ENCODE peak calls at places on chromosomes 6 and 20, in five cellular contexts. A is A673, J is left ventricle myocardium inferior, L is bronchial epithelial cell, Q is mesothelial cell of epicardium. K is an unnamed sample.
A peak's percentile ranks its signal among the peaks of the same experiment; 100 is the strongest.

GRCh38 chr20:31560094-31560899 is 44.8 kb upstream of the ID1 start:
- DNase-seq in A (peak; percentile 87), J (peak; percentile 67), L (peak; percentile 72), Q (peak; percentile 80), K (peak; percentile 35)

GRCh38 chr6:153031335-153031955 is 28.9 kb upstream of the MTRF1L start:
- DNase-seq in A (no peak), J (no peak), L (peak; percentile 96), Q (no peak), K (no peak)

GRCh38 chr6:21395121-21395520 is 198.4 kb upstream of the SOX4 start:
- DNase-seq in A (no peak), J (no peak), L (peak; percentile 16), Q (no peak), K (no peak)

GRCh38 chr20:18436847-18437246 is 30.0 kb downstream of the DZANK1 start:
- DNase-seq in A (no peak), J (no peak), L (no peak), Q (no peak), K (no peak)

GRCh38 chr6:150940951-150941350 is 75.4 kb downstream of the MTHFD1L start:
- DNase-seq in A (peak; percentile 19), J (no peak), L (no peak), Q (no peak), K (no peak)

GRCh38 chr6:3351105-3351676 is 92.4 kb downstream of the PSMG4 start:
- DNase-seq in A (peak; percentile 57), J (no peak), L (no peak), Q (no peak), K (no peak)

GRCh38 chr6:32932132-32932868 is 8.5 kb downstream of the HLA-DMB start:
- DNase-seq in A (no peak), J (no peak), L (no peak), Q (no peak), K (no peak)

GRCh38 chr6:85357651-85358050 is 92.2 kb upstream of the NT5E start:
- DNase-seq in A (no peak), J (no peak), L (no peak), Q (no peak), K (no peak)

GRCh38 chr6:30743099-30744053 is 889 bp upstream of the FLOT1 start:
- DNase-seq in A (peak; percentile 63), J (no peak), L (no peak), Q (peak; percentile 54), K (no peak)

GRCh38 chr6:149437212-149437611 is 37.1 kb downstream of the SUMO4 start:
- DNase-seq in A (no peak), J (no peak), L (no peak), Q (no peak), K (no peak)

GRCh38 chr6:29926795-29927427 is 15.4 kb upstream of the HLA-A start:
- DNase-seq in A (peak; percentile 76), J (peak; percentile 80), L (peak; percentile 65), Q (no peak), K (no peak)

GRCh38 chr20:4444404-4444803 is 277.3 kb upstream of the PRND start:
- DNase-seq in A (no peak), J (no peak), L (peak; percentile 93), Q (no peak), K (no peak)

GRCh38 chr6:157335829-157336228 is 12.5 kb upstream of the TMEM242 start:
- DNase-seq in A (no peak), J (no peak), L (no peak), Q (no peak), K (no peak)

GRCh38 chr6:19524787-19525186 is 312.4 kb upstream of the ID4 start:
- DNase-seq in A (no peak), J (no peak), L (no peak), Q (no peak), K (no peak)

GRCh38 chr20:17710379-17711305 is 10.9 kb downstream of the BANF2 start:
- DNase-seq in A (no peak), J (peak; percentile 26), L (no peak), Q (no peak), K (no peak)

GRCh38 chr20:33277471-33278441 is 5.3 kb upstream of the BPIFB1 start:
- DNase-seq in A (no peak), J (no peak), L (no peak), Q (no peak), K (no peak)

DNA sequence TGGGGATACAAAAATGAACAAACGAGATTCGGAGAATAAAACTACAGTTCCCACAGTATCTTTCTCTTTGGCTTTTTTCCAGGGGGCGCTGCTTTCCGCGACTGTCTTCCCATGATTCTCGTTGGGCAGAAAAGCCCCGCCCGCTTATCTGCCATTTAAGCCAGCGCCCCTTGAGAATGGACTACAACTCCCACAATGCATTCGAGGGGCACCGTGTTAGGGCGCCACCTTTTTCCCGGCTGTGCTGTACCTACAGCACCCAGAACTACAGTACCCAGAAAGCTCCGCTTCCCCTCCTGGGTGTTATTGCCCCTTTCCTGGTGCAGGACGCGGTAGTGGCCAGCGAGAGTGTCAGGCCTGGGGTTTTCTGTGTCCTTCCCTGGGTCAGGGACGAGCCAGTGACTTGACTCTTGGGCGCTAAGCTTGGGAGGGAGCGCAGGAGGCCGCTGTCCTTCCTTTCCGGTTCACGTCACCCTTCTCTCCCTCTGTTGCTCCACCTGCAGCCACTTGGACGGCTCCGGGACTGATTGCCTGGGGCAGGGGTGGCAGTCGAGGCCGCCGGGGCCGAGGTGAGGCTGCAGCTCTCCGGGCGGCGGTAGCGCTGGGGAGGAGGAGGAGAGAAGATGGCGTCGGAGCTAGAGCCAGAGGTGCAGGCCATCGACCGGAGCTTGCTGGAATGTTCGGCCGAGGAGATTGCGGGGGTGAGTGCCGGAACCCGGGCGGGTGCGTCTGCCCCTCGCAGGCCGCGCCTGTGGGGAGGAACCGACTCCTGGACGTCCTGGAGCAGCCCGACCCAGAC is at the start of gene UBR2:
- DNase-seq in A (peak; percentile 99), J (peak; percentile 95), L (peak; percentile 97), Q (peak; percentile 89), K (peak; percentile 99)
- TF ChIP-seq CTCF in A (no peak), J (peak; percentile 44), L (peak; percentile 49), Q (no peak), K (no peak)

GRCh38 chr6:113907107-113907506 is 50.0 kb downstream of the MARCKS start:
- DNase-seq in A (no peak), J (no peak), L (no peak), Q (no peak), K (no peak)
- TF ChIP-seq CTCF in A (no peak), J (no peak), L (no peak), Q (no peak), K (no peak)

DNA sequence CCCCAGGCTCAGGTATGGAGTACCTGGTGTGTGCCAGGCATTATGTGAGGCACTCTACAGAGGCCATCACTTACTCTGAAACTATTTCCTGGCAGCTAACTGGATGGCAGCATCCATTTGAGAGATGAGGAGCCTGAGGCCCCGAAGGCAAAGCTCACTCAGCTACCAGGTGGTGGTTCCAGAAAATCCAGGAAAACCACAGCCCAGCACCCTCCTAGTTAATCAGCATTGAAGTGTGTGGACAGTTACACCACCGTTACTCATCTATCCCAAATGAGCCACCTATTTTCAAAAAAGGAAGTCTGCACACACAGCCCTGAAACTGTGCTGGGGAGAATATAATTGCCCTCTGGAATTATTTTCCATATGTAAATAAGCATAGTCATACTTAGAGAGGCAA is 67.3 kb downstream of the CNBD2 start:
- DNase-seq in A (no peak), J (no peak), L (peak; percentile 95), Q (no peak), K (no peak)
- TF ChIP-seq CTCF in A (no peak), J (no peak), L (no peak), Q (no peak), K (no peak)

GRCh38 chr6:42296614-42297013 is 79.0 kb upstream of the MRPS10 start:
- DNase-seq in A (no peak), J (no peak), L (no peak), Q (no peak), K (no peak)
- TF ChIP-seq CTCF in A (no peak), J (no peak), L (no peak), Q (no peak), K (no peak)

GRCh38 chr6:115976321-115976870 is 84.3 kb downstream of the FRK start:
- DNase-seq in A (no peak), J (no peak), L (no peak), Q (no peak), K (no peak)

GRCh38 chr6:115969930-115970273 is 90.8 kb downstream of the FRK start:
- DNase-seq in A (no peak), J (no peak), L (peak; percentile 28), Q (no peak), K (no peak)

GRCh38 chr6:115971785-115972184 is 88.9 kb downstream of the FRK start:
- DNase-seq in A (no peak), J (no peak), L (no peak), Q (no peak), K (no peak)

GRCh38 chr6:115969207-115969929 is 91.3 kb downstream of the FRK start:
- DNase-seq in A (peak; percentile 88), J (no peak), L (no peak), Q (no peak), K (no peak)

DNA sequence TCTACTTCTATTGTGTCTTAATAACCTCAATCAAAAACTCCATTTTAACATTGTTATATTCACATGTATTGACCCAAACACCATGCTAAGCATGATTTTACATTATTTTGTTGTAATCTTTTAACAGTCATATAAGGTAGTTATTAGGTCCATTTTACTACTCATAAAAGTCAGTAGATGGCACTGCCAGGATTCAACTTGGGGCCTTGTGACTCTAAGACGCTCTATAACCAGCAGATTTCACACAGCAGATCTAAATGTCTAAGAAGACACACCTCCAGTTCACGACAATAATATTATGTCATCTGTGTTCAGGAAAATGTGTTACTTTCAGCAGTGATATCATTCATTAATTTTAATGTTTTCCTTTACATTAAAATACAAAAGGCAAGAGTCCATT is 88.0 kb downstream of the FRK start:
- DNase-seq in A (peak; percentile 9), J (no peak), L (no peak), Q (no peak), K (no peak)
- TF ChIP-seq CTCF in A (peak; percentile 22), J (no peak), L (no peak), Q (no peak), K (no peak)

GRCh38 chr20:60228255-60228654 is 270.0 kb downstream of the CDH26 start:
- DNase-seq in A (no peak), J (no peak), L (peak; percentile 9), Q (no peak), K (no peak)

GRCh38 chr20:60222497-60222896 is 264.3 kb downstream of the CDH26 start:
- DNase-seq in A (no peak), J (no peak), L (no peak), Q (no peak), K (no peak)

GRCh38 chr20:60223174-60223573 is 265.0 kb downstream of the CDH26 start:
- DNase-seq in A (no peak), J (no peak), L (no peak), Q (no peak), K (no peak)

GRCh38 chr20:60221593-60221992 is 263.4 kb downstream of the CDH26 start:
- DNase-seq in A (no peak), J (no peak), L (no peak), Q (no peak), K (no peak)

GRCh38 chr20:60224914-60225313 is 266.7 kb downstream of the CDH26 start:
- DNase-seq in A (peak; percentile 55), J (no peak), L (peak; percentile 12), Q (no peak), K (no peak)
- TF ChIP-seq CTCF in A (peak; percentile 60), J (peak; percentile 31), L (peak; percentile 36), Q (peak; percentile 19), K (no peak)

GRCh38 chr6:169701218-169701952 is 444 bp downstream of the WDR27 start:
- DNase-seq in A (no peak), J (no peak), L (peak; percentile 15), Q (no peak), K (no peak)
- TF ChIP-seq CTCF in A (no peak), J (no peak), L (no peak), Q (no peak), K (no peak)

K was measured in ascending aorta.